ENCODE peak calls at places on chromosomes 7 and 10, in eight cellular contexts. F is fibroblast of the aortic adventitia, C is stomach, N is Calu3, Y is cardiac muscle cell, E is epithelial cell of proximal tubule, I is glutamatergic neuron, Z is endothelial cell. B is an unnamed sample.

GRCh38 chr10:97842658-97843295 is 6.9 kb upstream of the GOLGA7B start:
- DNase-seq in F (peak; percentile 59), C (no peak), N (no peak), Y (peak; percentile 34), E (no peak), I (no peak), Z (no peak), B (no peak)

GRCh38 chr10:122338609-122339441 is 35.7 kb upstream of the PLEKHA1 start:
- DNase-seq in F (no peak), C (no peak), N (peak; percentile 34), Y (no peak), E (no peak), I (no peak), Z (no peak), B (no peak)

GRCh38 chr7:157992511-157993160 is 595.0 kb downstream of the PTPRN2 start:
- DNase-seq in F (no peak), C (no peak), N (no peak), Y (no peak), E (no peak), I (no peak), Z (no peak), B (no peak)

GRCh38 chr10:71771204-71771603 is 2.1 kb downstream of the VSIR start:
- DNase-seq in F (no peak), C (peak; percentile 39), N (no peak), Y (no peak), E (no peak), I (no peak), Z (no peak), B (no peak)

GRCh38 chr7:158680754-158681153 is 23.9 kb downstream of the NCAPG2 start:
- DNase-seq in F (no peak), C (no peak), N (no peak), Y (no peak), E (no peak), I (no peak), Z (no peak), B (no peak)

GRCh38 chr7:112045222-112045621 is 161.0 kb downstream of the DOCK4 start:
- DNase-seq in F (no peak), C (no peak), N (no peak), Y (no peak), E (no peak), I (no peak), Z (no peak), B (no peak)

GRCh38 chr10:642186-642890 is 47.1 kb downstream of the DIP2C start:
- DNase-seq in F (no peak), C (peak; percentile 59), N (peak; percentile 72), Y (no peak), E (no peak), I (no peak), Z (no peak), B (no peak)

GRCh38 chr10:71889388-71889987 is 38.4 kb upstream of the PSAP start:
- DNase-seq in F (no peak), C (no peak), N (peak; percentile 45), Y (no peak), E (no peak), I (no peak), Z (no peak), B (no peak)

GRCh38 chr7:5622286-5622685 is 159.2 kb downstream of the RNF216 start:
- DNase-seq in F (no peak), C (no peak), N (no peak), Y (no peak), E (no peak), I (peak; percentile 9), Z (no peak), B (no peak)

GRCh38 chr7:70727861-70728260 is 404.1 kb upstream of the GALNT17 start:
- DNase-seq in F (no peak), C (no peak), N (no peak), Y (no peak), E (no peak), I (no peak), Z (no peak), B (no peak)

GRCh38 chr10:86216886-86217285 is 149.7 kb downstream of the GRID1 start:
- DNase-seq in F (no peak), C (no peak), N (no peak), Y (no peak), E (no peak), I (no peak), Z (no peak), B (no peak)

GRCh38 chr7:101390901-101391301 is 28.2 kb downstream of the COL26A1 start:
- DNase-seq in F (no peak), C (no peak), N (no peak), Y (peak; percentile 64), E (no peak), I (peak; percentile 79), Z (peak; percentile 56), B (peak; percentile 88)

GRCh38 chr7:5567810-5568209 is 144.2 kb upstream of the TNRC18 start:
- DNase-seq in F (no peak), C (no peak), N (no peak), Y (peak; percentile 25), E (no peak), I (no peak), Z (no peak), B (no peak)

GRCh38 chr7:158368449-158368848 is 219.2 kb downstream of the PTPRN2 start:
- DNase-seq in F (no peak), C (no peak), N (no peak), Y (no peak), E (no peak), I (no peak), Z (no peak), B (no peak)

GRCh38 chr10:4181690-4182089 is 396.7 kb upstream of the KLF6 start:
- DNase-seq in F (peak; percentile 9), C (no peak), N (no peak), Y (no peak), E (no peak), I (no peak), Z (no peak), B (no peak)

DNA sequence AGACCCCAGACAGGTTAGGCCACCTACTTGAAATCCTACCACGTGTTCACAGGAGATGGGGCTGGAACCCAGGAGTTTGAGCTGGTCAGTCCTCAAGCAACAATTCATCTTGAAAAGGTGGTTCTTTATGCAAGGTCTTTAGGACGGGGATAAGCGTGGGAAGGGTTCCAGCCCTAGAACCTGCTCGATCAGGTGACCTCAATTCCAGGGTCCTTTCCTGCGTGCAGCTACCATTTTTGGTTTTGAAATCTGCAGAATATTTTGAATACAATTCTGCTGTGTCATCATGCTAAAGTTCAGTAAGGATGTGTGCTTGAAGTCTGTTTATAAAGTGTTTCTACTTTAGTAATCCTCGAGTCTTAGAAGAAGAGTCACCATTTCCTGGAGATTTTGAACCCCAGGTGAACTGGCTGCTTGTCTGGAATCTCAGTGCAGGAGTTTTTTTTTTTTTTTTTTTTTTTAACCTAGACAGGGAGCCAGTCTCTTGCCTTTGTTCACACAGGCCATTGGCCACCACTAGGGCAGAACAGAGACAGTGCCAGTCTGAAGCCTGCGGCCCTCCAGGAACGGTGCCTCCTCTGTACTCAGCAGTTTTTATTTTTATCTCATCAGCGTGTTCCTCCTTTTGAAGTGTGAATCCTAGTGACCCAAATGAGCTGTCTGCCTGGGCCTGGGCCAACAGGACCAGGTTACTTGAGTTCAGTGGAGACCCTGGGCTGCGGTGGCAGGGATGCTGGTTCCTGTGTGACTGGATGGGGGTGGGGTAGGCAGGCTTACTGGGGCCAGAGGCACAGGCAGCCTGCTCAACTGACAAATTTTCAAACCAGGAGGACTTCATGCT is 54.6 kb downstream of the EEPD1 start:
- DNase-seq in F (peak; percentile 26), C (peak; percentile 36), N (peak; percentile 31), Y (peak; percentile 54), E (peak; percentile 77), I (no peak), Z (no peak), B (no peak)
- TF ChIP-seq CTCF in F (peak; percentile 17), C (no peak), N (no peak), Y (no peak), E (peak; percentile 38), I (no peak), Z (no peak), B (no peak)

GRCh38 chr7:55054758-55055157 is 35.9 kb downstream of the EGFR start:
- DNase-seq in F (no peak), C (no peak), N (no peak), Y (no peak), E (no peak), I (no peak), Z (no peak), B (no peak)

GRCh38 chr7:55055479-55055878 is 36.7 kb downstream of the EGFR start:
- DNase-seq in F (peak; percentile 71), C (no peak), N (no peak), Y (peak; percentile 82), E (no peak), I (no peak), Z (no peak), B (no peak)

GRCh38 chr7:55053651-55054226 is 34.9 kb downstream of the EGFR start:
- DNase-seq in F (peak; percentile 71), C (no peak), N (no peak), Y (no peak), E (no peak), I (no peak), Z (no peak), B (no peak)

GRCh38 chr7:55052726-55053431 is 34.1 kb downstream of the EGFR start:
- DNase-seq in F (no peak), C (no peak), N (no peak), Y (no peak), E (no peak), I (no peak), Z (no peak), B (no peak)

GRCh38 chr7:55054252-55054651 is 35.4 kb downstream of the EGFR start:
- DNase-seq in F (peak; percentile 55), C (no peak), N (no peak), Y (no peak), E (no peak), I (no peak), Z (no peak), B (no peak)
- TF ChIP-seq CTCF in F (peak; percentile 10), C (no peak), N (no peak), Y (no peak), E (no peak), I (no peak), Z (no peak), B (no peak)

GRCh38 chr10:126749030-126749655 is 78.7 kb upstream of the C10orf90 start:
- DNase-seq in F (peak; percentile 87), C (peak; percentile 85), N (peak; percentile 76), Y (peak; percentile 86), E (peak; percentile 22), I (peak; percentile 91), Z (peak; percentile 84), B (peak; percentile 90)
- TF ChIP-seq CTCF in F (peak; percentile 92), C (peak; percentile 33), N (no peak), Y (peak; percentile 79), E (peak; percentile 90), I (peak; percentile 84), Z (peak; percentile 83), B (peak; percentile 89)

GRCh38 chr7:38181111-38181510 is 3.1 kb downstream of the STARD3NL start:
- DNase-seq in F (no peak), C (no peak), N (no peak), Y (no peak), E (no peak), I (no peak), Z (no peak), B (no peak)

GRCh38 chr7:38178004-38178694 is at the start of gene STARD3NL:
- DNase-seq in F (peak; percentile 100), C (peak; percentile 95), N (peak; percentile 99), Y (peak; percentile 100), E (peak; percentile 99), I (peak; percentile 97), Z (peak; percentile 96), B (peak; percentile 100)

GRCh38 chr7:38177621-38178003 is 433 bp upstream of the STARD3NL start:
- DNase-seq in F (no peak), C (no peak), N (no peak), Y (no peak), E (no peak), I (no peak), Z (no peak), B (no peak)

GRCh38 chr7:38179719-38180333 is 1.8 kb downstream of the STARD3NL start:
- DNase-seq in F (peak; percentile 38), C (no peak), N (no peak), Y (no peak), E (no peak), I (no peak), Z (no peak), B (no peak)

GRCh38 chr7:38178695-38179344 is 775 bp downstream of the STARD3NL start:
- DNase-seq in F (peak; percentile 63), C (no peak), N (no peak), Y (no peak), E (peak; percentile 43), I (no peak), Z (no peak), B (no peak)
- TF ChIP-seq CTCF in F (peak; percentile 37), C (no peak), N (no peak), Y (no peak), E (no peak), I (no peak), Z (no peak), B (no peak)